ENCODE peak calls at places on chromosomes 11 and 22, in six cellular contexts. R, Q, O, F, E and X are unnamed samples.

GRCh38 chr11:48080301-48080861 is 100.0 kb downstream of the PTPRJ start:
- DNase-seq in R (no peak), Q (no peak), O (no peak), F (no peak), E (no peak), X (no peak)

GRCh38 chr11:116993599-116993998 is 104.6 kb downstream of the SIK3 start:
- DNase-seq in R (no peak), Q (peak), O (no peak), F (no peak), E (no peak), X (no peak)

GRCh38 chr11:70846781-70847400 is 405.5 kb downstream of the SHANK2 start:
- DNase-seq in R (no peak), Q (no peak), O (no peak), F (no peak), E (no peak), X (no peak)

GRCh38 chr11:119671561-119672015 is 57.4 kb downstream of the NECTIN1 start:
- DNase-seq in R (no peak), Q (peak), O (no peak), F (no peak), E (no peak), X (no peak)

GRCh38 chr11:102007567-102008437 is 39.4 kb upstream of the CFAP300 start:
- DNase-seq in R (peak), Q (peak), O (peak), F (peak), E (peak), X (no peak)

GRCh38 chr22:30004689-30005088 is 75.6 kb upstream of the HORMAD2 start:
- DNase-seq in R (no peak), Q (no peak), O (no peak), F (no peak), E (no peak), X (no peak)

GRCh38 chr11:35303596-35304392 is 115.6 kb downstream of the SLC1A2 start:
- DNase-seq in R (peak), Q (no peak), O (no peak), F (peak), E (no peak), X (no peak)

GRCh38 chr11:80346660-80347059 is 905.8 kb upstream of the TENM4 start:
- DNase-seq in R (no peak), Q (no peak), O (no peak), F (no peak), E (no peak), X (no peak)

GRCh38 chr22:30314918-30315317 is 11.8 kb downstream of the TBC1D10A start:
- DNase-seq in R (no peak), Q (no peak), O (peak), F (peak), E (peak), X (no peak)

GRCh38 chr22:23278883-23279675 is 98.8 kb downstream of the BCR start:
- DNase-seq in R (no peak), Q (no peak), O (no peak), F (no peak), E (peak), X (no peak)

GRCh38 chr11:2316963-2317244 is 15.1 kb downstream of the TSPAN32 start:
- DNase-seq in R (no peak), Q (no peak), O (no peak), F (no peak), E (no peak), X (no peak)

GRCh38 chr22:29208879-29209623 is 3.4 kb downstream of the EMID1 start:
- DNase-seq in R (no peak), Q (peak), O (peak), F (no peak), E (no peak), X (no peak)

GRCh38 chr11:1358286-1358685 is 31.4 kb upstream of the BRSK2 start:
- DNase-seq in R (no peak), Q (peak), O (no peak), F (no peak), E (no peak), X (no peak)

GRCh38 chr11:74380746-74381439 is 17.3 kb downstream of the PGM2L1 start:
- DNase-seq in R (no peak), Q (no peak), O (no peak), F (no peak), E (no peak), X (no peak)

GRCh38 chr11:118706546-118706825 is 27.0 kb upstream of the TREH start:
- DNase-seq in R (no peak), Q (no peak), O (no peak), F (no peak), E (no peak), X (no peak)

GRCh38 chr11:75388386-75389275 is 10.7 kb upstream of the RPS3 start:
- DNase-seq in R (peak), Q (peak), O (no peak), F (peak), E (peak), X (peak)

GRCh38 chr11:128902515-128903066 is 11.4 kb downstream of the KCNJ5 start:
- DNase-seq in R (no peak), Q (no peak), O (no peak), F (no peak), E (no peak), X (peak)

GRCh38 chr11:33303541-33303940 is 46.4 kb downstream of the HIPK3 start:
- DNase-seq in R (no peak), Q (no peak), O (no peak), F (no peak), E (no peak), X (no peak)
- TF ChIP-seq GABPA in R (no peak), Q (no peak), O (no peak), F (no peak), E (no peak), X (no peak)

GRCh38 chr11:110297082-110297725 is 790 bp upstream of the RDX start:
- DNase-seq in R (peak), Q (no peak), O (no peak), F (no peak), E (no peak), X (no peak)
- TF ChIP-seq GABPA in R (no peak), Q (no peak), O (no peak), F (no peak), E (no peak), X (no peak)

DNA sequence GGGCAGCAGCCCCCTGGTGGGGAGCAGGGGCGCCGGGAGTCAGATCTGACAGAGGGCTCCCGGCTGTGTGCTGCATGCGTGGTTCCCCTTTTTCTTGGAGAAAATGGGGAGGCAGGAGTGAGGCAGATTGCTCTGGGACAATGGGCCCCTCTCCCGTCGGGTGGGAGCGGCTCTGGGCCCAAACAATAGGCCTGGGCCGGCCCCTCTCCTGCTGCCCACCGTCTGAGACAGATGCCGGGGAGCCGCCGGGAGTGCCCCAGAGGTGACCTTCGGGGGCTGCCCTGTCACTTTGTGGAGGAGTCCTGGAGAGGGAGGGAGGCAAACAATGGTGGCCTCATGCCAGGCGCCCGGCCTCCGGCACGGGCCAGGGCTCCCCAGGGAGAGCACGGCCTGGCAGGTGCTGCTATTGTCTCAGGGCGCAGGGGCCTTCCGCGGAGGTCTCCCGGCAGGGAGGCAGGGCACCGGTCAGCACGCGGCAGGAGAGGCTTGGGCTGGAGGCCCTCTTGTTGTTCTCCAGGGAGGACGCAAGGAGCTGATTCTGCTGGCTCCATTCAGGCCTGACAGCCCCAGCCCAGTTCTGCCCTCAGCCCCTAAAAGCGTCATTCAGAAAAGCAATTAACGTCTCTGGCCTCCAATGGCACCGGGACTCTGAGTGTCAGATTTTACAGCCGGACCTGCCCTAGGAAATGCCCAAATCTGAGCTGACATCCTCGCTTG is 44.8 kb downstream of the SMIM38 start:
- DNase-seq in R (no peak), Q (no peak), O (no peak), F (no peak), E (no peak), X (no peak)
- TF ChIP-seq GABPA in R (no peak), Q (no peak), O (no peak), F (no peak), E (no peak), X (no peak)

GRCh38 chr11:7525424-7525823 is 11.6 kb downstream of the PPFIBP2 start:
- DNase-seq in R (peak), Q (no peak), O (no peak), F (no peak), E (no peak), X (no peak)

GRCh38 chr11:7522106-7522505 is 8.3 kb downstream of the PPFIBP2 start:
- DNase-seq in R (no peak), Q (no peak), O (no peak), F (no peak), E (no peak), X (no peak)

GRCh38 chr11:7522546-7522945 is 8.7 kb downstream of the PPFIBP2 start:
- DNase-seq in R (no peak), Q (no peak), O (no peak), F (no peak), E (no peak), X (no peak)

GRCh38 chr11:7524831-7525230 is 11.0 kb downstream of the PPFIBP2 start:
- DNase-seq in R (no peak), Q (no peak), O (no peak), F (no peak), E (no peak), X (no peak)

DNA sequence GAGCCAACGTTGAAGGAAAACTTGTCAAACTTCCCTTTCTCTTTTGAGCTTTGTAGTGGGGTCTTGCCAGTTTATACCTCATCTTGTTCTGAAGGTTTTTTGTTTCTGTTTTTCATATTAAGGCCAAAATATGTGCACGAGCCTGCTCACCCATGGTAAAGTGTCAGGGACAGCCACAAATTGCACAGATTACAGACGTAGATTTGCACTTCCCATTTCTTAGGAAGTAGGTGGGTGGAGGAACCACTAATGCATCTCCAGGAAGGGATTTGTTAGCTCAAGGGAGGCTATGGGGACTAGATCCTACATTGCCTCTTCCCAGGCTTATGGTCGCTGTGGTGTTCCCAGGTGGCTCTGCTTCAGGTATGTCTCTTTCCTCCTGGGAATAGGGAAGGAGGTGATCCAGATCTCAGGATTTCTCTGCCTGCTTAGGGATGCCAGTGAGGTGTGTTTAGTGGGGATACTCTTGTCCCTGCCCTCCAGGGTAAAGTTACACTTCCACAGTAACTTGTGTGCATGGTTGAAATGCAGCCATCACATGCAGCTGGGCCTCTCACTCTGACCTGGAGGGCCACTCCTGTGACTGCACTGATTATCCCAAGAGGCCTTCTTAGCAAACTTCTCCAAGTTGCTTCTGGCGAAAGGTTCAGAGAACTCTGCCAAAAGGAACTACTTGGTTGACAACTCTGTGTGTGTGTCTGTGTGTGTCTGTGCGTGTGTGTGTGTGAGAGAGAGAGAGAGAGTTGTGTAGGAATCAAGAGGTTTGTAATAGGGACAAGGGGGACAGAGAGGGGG is 9.8 kb downstream of the PPFIBP2 start:
- DNase-seq in R (no peak), Q (no peak), O (no peak), F (no peak), E (no peak), X (no peak)
- TF ChIP-seq GABPA in R (no peak), Q (no peak), O (no peak), F (no peak), E (no peak), X (no peak)

GRCh38 chr11:17010851-17011420 is 3.3 kb downstream of the PLEKHA7 start:
- DNase-seq in R (no peak), Q (no peak), O (no peak), F (no peak), E (no peak), X (no peak)
- TF ChIP-seq GABPA in R (no peak), Q (no peak), O (no peak), F (no peak), E (no peak), X (no peak)

DNA sequence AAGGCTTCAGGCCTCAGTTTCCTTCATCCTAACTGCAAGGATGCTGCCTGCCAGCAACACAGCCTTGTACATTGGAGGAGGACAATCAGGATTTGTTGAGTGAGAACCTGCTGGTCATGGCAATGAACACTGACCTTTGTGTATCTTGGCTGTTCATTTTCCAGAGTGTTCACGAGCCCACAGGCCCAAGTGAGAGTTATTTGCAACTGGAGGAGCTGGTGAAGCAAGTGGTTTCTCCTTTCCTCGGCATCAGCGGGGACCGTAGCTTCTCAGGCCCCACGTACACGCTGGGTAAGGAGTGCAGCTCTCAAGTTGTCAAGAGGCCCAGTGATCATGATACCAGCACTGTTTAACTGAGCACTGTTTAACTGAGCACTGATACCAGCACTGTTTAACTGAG is 59.0 kb downstream of the TRAF6 start:
- DNase-seq in R (no peak), Q (no peak), O (no peak), F (no peak), E (no peak), X (no peak)
- TF ChIP-seq GABPA in R (no peak), Q (no peak), O (no peak), F (no peak), E (no peak), X (no peak)

DNA sequence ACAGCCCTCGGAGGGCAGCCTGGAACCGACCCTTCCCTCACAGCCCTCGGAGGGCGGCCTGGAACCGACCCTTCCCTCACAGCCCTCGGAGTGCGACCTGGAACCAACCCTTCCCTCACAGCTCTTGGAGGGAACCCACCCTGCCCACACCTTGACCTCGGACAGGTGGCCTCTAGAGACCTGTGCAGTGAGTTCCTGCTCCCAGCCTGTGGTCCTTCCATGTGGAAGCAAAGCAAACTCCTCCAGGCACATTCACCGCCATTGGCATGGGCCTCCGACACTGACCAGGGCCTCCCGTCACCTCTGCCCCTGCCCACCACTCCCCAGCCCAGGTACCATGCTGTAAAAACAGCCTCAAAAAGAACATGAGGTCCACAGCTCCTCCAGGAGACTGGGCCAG is 272.1 kb downstream of the BRD1 start:
- DNase-seq in R (no peak), Q (no peak), O (no peak), F (no peak), E (no peak), X (peak)
- TF ChIP-seq GABPA in R (no peak), Q (no peak), O (no peak), F (no peak), E (no peak), X (no peak)

DNA sequence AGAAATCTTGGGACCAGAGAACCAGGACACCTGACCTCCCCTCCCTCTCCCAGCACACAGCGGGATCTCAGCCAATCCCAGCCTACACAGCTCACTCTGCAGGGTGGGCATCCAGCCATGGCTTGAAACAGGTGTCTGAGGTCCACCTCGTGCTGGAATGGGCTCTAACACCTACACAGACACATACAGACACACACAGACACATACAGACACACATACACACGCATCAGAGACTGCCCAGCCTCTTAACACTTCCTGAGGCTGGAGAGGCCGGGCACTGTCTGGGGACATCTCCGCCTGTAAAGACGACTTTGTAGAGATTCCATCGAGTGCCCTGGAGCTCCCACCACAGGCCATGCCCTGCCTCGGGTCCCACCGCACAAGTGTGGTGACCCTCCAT is 36.7 kb downstream of the CAPN1 start:
- DNase-seq in R (no peak), Q (no peak), O (no peak), F (no peak), E (no peak), X (no peak)
- TF ChIP-seq GABPA in R (no peak), Q (no peak), O (no peak), F (no peak), E (no peak), X (no peak)

GRCh38 chr11:44607324-44607962 is 42.0 kb downstream of the CD82 start:
- DNase-seq in R (no peak), Q (no peak), O (no peak), F (no peak), E (no peak), X (no peak)

GRCh38 chr11:44608654-44609027 is 43.2 kb downstream of the CD82 start:
- DNase-seq in R (no peak), Q (no peak), O (no peak), F (no peak), E (no peak), X (no peak)

GRCh38 chr11:44609028-44609782 is 43.7 kb downstream of the CD82 start:
- DNase-seq in R (no peak), Q (no peak), O (peak), F (no peak), E (no peak), X (no peak)

GRCh38 chr11:44606472-44606871 is 41.0 kb downstream of the CD82 start:
- DNase-seq in R (no peak), Q (no peak), O (no peak), F (no peak), E (no peak), X (no peak)

DNA sequence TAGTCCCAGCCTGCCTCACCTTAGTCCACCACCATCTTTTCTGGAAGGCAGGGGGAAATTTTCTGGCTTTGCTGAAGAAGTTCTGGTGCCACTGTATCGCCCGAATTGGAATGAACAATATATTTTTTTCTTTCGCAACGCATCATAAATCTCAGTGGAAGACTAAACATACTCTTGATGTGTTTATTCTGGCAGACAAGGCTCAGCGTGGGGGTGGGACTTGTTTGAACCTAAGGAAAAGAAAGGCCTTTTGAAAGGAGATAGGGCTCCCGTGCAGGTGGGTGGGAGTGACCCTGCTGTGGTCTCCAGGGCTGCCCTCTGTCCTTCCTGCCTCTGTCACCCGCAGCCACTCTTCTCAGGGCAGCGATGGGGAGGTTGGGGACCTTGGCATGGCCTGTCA is 42.5 kb downstream of the CD82 start:
- DNase-seq in R (no peak), Q (no peak), O (no peak), F (no peak), E (peak), X (no peak)
- TF ChIP-seq GABPA in R (no peak), Q (no peak), O (no peak), F (no peak), E (no peak), X (no peak)

DNA sequence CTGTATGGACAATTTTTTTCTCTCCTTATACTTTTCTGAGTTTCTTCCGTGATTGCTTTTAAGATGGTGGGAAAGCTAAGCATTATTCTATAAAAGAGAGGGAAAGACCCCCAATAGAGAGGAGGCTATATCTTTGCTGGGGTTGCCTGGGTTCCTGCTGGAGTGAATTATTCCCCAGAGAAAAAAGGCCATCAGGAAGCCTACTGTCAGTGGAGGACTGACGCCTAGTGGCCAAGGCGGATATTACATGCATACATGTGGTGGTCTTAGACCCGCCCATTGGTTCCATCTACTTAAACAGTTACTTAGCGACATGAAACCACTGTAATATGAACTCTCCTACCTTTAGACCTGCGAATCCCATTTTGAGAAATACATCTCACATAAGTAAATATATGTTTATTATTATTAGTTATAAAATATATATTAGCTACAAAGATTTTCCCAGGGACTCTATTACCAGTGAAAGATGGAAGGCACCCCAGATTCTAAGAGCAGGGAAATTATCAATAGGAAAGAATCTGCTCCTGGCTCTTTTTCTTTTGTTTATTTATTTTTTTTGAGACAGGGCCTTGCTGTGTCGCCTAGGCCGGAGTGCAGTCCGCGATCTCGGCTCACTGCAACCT is 15.7 kb upstream of the PGA3 start:
- DNase-seq in R (peak), Q (peak), O (peak), F (peak), E (peak), X (peak)
- TF ChIP-seq GABPA in R (no peak), Q (no peak), O (no peak), F (no peak), E (no peak), X (no peak)